ENCODE peak calls at places on chromosomes 12 and 14, in five cellular contexts. C, L, H, X and N are unnamed samples.
A peak's percentile ranks its signal among the peaks of the same experiment; 100 is the strongest.

GRCh38 chr12:110199360-110200123 is 75.4 kb downstream of the IFT81 start:
- DNase-seq in X (no peak), H (no peak), L (peak; percentile 93), C (peak; percentile 30), N (peak; percentile 78)

GRCh38 chr14:100065161-100065871 is at the start of gene EVL:
- DNase-seq in L (no peak), C (no peak), X (no peak), H (peak; percentile 74), N (no peak)

GRCh38 chr12:80000831-80001230 is 65.9 kb upstream of the PPP1R12A start:
- DNase-seq in X (no peak), L (no peak), H (no peak), C (peak; percentile 50), N (no peak)

GRCh38 chr12:2794736-2795289 is at the start of gene FKBP4:
- DNase-seq in H (peak; percentile 95), C (peak; percentile 84), X (peak; percentile 76), L (peak; percentile 61), N (peak; percentile 83)

GRCh38 chr12:48999371-49000131 is at the start of gene DDN:
- DNase-seq in H (no peak), C (peak; percentile 62), X (no peak), L (peak; percentile 54), N (peak; percentile 40)

GRCh38 chr14:95993768-95994592 is 45.2 kb upstream of the C14orf132 start:
- DNase-seq in L (peak; percentile 11), C (peak; percentile 49), X (no peak), H (no peak), N (peak; percentile 67)

GRCh38 chr12:75825686-75826085 is 205.9 kb downstream of the PHLDA1 start:
- DNase-seq in X (no peak), H (no peak), L (peak; percentile 62), C (peak; percentile 96), N (peak; percentile 76)

GRCh38 chr12:119819322-119819721 is 57.8 kb downstream of the CIT start:
- DNase-seq in H (no peak), X (no peak), C (no peak), L (no peak), N (no peak)

GRCh38 chr12:46209165-46209564 is 59.7 kb downstream of the SLC38A1 start:
- DNase-seq in H (no peak), X (no peak), L (no peak), C (peak; percentile 80), N (peak; percentile 61)

GRCh38 chr12:84924956-84925355 is 12.4 kb upstream of the SLC6A15 start:
- DNase-seq in L (peak; percentile 56), C (peak; percentile 16), X (no peak), H (no peak), N (peak; percentile 82)

DNA sequence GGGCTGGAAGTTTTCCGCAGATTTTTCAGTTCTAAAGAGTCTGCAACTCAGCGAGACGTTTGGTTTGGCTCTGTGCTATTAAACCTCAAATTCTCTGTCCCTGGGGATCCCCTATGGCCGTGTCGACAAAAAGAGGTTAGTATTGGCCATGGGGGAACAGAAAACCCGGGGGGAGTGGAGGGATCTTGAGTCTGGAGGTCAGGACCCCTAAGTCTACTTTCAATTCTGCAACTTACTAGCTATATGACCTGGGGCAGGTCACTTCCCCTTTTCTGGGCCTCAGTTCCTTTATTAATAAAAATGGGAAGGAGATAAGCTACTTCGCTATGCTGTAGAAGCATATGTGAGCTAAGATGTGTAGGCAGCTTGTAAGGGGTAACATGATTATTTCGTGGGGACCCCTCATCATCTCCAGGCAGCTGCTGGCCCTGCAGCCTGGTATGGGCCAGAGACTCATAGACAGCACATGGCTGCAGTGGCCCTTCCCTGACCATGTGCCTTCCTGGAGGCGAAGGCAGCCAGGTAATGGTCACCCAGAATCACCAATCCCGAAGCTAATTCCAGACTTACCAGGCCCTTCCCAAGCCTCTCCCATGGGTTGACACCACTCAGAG is 8.6 kb downstream of the ASB2 start:
- DNase-seq in H (no peak), L (no peak), C (no peak), X (no peak), N (no peak)
- H3K4me3 ChIP-seq in H (no peak overlapping the region), L (no peak overlapping the region), C (no peak overlapping the region), X (no peak overlapping the region), N (no peak overlapping the region)

GRCh38 chr12:6612652-6613014 is 5.5 kb upstream of the CHD4 start:
- DNase-seq in H (no peak), X (no peak), L (no peak), C (no peak), N (no peak)
- H3K4me3 ChIP-seq in H (no peak overlapping the region), X (no peak overlapping the region), L (no peak overlapping the region), C (no peak overlapping the region), N (no peak overlapping the region)

DNA sequence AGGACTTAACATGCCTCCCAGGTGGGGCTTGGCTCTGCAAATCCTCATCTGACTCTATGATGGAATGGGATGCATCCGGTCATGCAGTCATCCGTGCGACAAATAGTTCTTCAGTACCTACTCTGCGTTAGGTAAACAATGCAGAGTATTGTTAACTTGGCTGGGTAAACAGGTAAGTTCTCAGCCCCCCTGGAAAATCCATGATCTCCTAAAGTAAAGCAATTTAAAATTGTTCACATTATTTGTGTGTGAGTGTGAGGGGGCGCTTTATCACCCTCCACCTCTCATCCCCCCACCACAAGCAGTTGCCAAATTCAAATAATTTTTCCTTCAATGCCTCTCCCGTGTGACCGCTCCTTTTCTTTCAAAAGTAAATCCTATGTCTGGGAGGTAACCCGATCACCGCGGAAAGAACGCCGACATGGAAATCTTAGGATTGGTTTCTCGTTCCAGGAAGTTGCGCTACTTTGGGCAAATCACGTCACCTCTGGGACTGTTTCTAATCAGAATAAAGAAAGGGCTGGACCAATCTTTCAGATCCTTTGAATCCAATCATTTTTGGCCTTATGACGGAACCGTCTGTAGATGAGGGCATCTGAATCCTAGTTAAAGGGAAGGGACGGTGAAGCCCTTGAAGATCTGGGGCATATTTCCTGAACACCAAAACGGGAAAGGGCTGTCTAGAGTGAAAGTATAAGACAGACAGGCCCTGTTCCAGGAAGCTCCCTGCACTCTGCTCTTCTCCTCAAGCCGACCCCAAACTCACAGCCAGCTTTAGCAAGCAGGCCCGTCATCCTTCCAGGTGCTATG is 44.0 kb upstream of the SINHCAF start:
- DNase-seq in L (peak; percentile 24), H (no peak), C (no peak), X (no peak), N (peak; percentile 75)
- H3K4me3 ChIP-seq in L (peak overlapping the region; percentile 27), H (peak overlapping the region; percentile 20), C (no peak overlapping the region), X (no peak overlapping the region), N (peak overlapping the region; percentile 21)

GRCh38 chr12:53737494-53737808 is 10.2 kb upstream of the CALCOCO1 start:
- DNase-seq in L (no peak), H (no peak), X (no peak), C (no peak), N (no peak)

GRCh38 chr12:53737951-53738833 is 10.9 kb upstream of the CALCOCO1 start:
- DNase-seq in L (no peak), C (no peak), X (no peak), H (no peak), N (no peak)

GRCh38 chr12:53739285-53740129 is 12.3 kb upstream of the CALCOCO1 start:
- DNase-seq in L (no peak), C (no peak), X (no peak), H (no peak), N (no peak)

GRCh38 chr12:53738834-53739284 is 11.6 kb upstream of the CALCOCO1 start:
- DNase-seq in H (no peak), C (no peak), X (no peak), L (no peak), N (no peak)

DNA sequence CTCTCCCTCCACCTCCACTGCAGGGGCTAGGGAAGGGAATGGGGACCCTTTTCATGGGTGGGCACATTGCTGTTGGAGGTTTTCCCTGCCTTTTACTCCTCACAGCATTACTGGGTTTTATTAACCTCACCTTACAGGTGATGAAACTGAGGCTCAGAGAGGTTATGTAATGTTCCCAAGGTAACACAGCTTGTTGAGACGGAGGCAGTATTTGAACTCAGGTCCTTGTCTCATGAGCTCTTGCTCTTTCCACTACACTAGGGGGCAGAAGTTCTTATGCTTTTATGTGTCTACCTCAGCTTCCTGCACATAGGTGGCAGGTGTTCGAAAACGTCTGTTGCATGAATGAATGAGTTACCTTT is 11.7 kb downstream of the CISTR start:
- DNase-seq in X (no peak), H (no peak), C (no peak), L (no peak), N (no peak)
- H3K4me3 ChIP-seq in X (no peak overlapping the region), H (no peak overlapping the region), C (no peak overlapping the region), L (no peak overlapping the region), N (no peak overlapping the region)

GRCh38 chr12:806116-806805 is 53.9 kb downstream of the WNK1 start:
- DNase-seq in X (no peak), H (no peak), L (no peak), C (no peak), N (peak; percentile 86)
- H3K4me3 ChIP-seq in X (no peak overlapping the region), H (no peak overlapping the region), L (no peak overlapping the region), C (no peak overlapping the region), N (no peak overlapping the region)

GRCh38 chr12:10213168-10214130 is 772 bp downstream of the GABARAPL1 start:
- DNase-seq in C (peak; percentile 44), L (peak; percentile 86), X (peak; percentile 77), H (peak; percentile 83), N (peak; percentile 91)

GRCh38 chr12:10211101-10211974 is 1.3 kb upstream of the GABARAPL1 start:
- DNase-seq in L (no peak), X (no peak), H (no peak), C (no peak), N (no peak)

GRCh38 chr12:10210225-10210624 is 2.5 kb upstream of the GABARAPL1 start:
- DNase-seq in H (no peak), C (no peak), X (no peak), L (no peak), N (no peak)

GRCh38 chr12:10212623-10213131 is at the start of gene GABARAPL1:
- DNase-seq in H (peak; percentile 87), C (peak; percentile 45), L (peak; percentile 80), X (peak; percentile 44), N (peak; percentile 89)

DNA sequence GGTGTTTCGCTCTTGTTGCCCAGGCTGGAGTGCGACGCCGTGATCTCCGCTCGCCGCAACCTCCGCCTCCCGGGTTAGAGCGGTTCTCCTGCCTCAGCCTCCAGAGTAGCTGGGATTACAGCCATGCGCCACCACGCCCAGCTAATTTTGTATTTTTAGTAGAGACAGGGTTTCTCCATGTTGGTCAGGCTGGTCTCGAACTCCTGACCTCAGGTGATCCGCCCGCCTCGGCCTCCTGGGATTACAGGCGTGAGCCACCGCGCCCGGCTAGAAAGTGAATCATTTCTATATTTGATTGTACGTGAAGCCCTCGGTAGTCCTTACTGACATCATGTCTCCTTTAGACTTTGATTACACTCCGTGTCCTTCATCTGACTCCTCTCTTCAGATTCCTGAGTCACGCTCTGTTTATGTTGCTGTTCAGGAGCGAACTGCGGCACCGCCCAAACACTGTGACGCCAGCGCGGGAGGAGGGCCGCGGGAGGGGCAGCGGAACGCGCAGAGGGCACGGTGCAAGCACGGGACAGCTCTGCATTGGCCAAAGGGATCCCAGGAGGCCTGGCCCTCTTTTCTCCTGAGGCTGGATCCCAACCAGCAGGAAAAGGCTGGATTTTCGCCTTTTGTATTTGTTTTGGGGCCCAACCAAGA is 578 bp upstream of the GABARAPL1 start:
- DNase-seq in X (peak; percentile 80), C (peak; percentile 95), L (peak; percentile 99), H (peak; percentile 98), N (peak; percentile 100)
- H3K4me3 ChIP-seq in X (peak overlapping the region; percentile 73), C (peak overlapping the region; percentile 92), L (peak overlapping the region; percentile 97), H (peak overlapping the region; percentile 82), N (peak overlapping the region; percentile 90)